ENCODE peak calls at places on chromosomes 3 and 15, in four cellular contexts. One of them, this sample, is unnamed.
A peak's percentile ranks its signal among the peaks of the same experiment; 100 is the strongest.

GRCh38 chr3:190375250-190375649 is 12.7 kb upstream of the CLDN16 start:
- DNase-seq in fibroblast of lung: no peak
- DNase-seq in stomach: no peak
- DNase-seq in GM06990: no peak
- DNase-seq in this sample: no peak

GRCh38 chr3:41216422-41216821 is 17.1 kb downstream of the CTNNB1 start:
- DNase-seq in fibroblast of lung: no peak
- DNase-seq in stomach: no peak
- DNase-seq in GM06990: no peak
- DNase-seq in this sample: no peak

GRCh38 chr3:103085465-103085864 is 650.6 kb downstream of the ZPLD1 start:
- DNase-seq in fibroblast of lung: no peak
- DNase-seq in stomach: no peak
- DNase-seq in GM06990: no peak
- DNase-seq in this sample: no peak

GRCh38 chr3:151859905-151860304 is 13.5 kb upstream of the SUCNR1 start:
- DNase-seq in fibroblast of lung: no peak
- DNase-seq in stomach: no peak
- DNase-seq in GM06990: no peak
- DNase-seq in this sample: no peak

GRCh38 chr15:29656636-29657475 is 165.4 kb downstream of the TJP1 start:
- DNase-seq in fibroblast of lung: no peak
- DNase-seq in stomach: no peak
- DNase-seq in GM06990: no peak
- DNase-seq in this sample: no peak

GRCh38 chr15:101530224-101530958 is 40.9 kb upstream of the PCSK6 start:
- DNase-seq in fibroblast of lung: no peak
- DNase-seq in stomach: no peak
- DNase-seq in GM06990: no peak
- DNase-seq in this sample: no peak

GRCh38 chr15:52071570-52071969 is 41.0 kb downstream of the BCL2L10 start:
- DNase-seq in fibroblast of lung: no peak
- DNase-seq in stomach: peak; percentile 71
- DNase-seq in GM06990: no peak
- DNase-seq in this sample: no peak

GRCh38 chr3:167350245-167350862 is 29.7 kb downstream of the ZBBX start:
- DNase-seq in fibroblast of lung: peak; percentile 15
- DNase-seq in stomach: no peak
- DNase-seq in GM06990: peak; percentile 2
- DNase-seq in this sample: peak; percentile 2

GRCh38 chr3:151452814-151453213 is 8.0 kb downstream of the IGSF10 start:
- DNase-seq in fibroblast of lung: no peak
- DNase-seq in stomach: no peak
- DNase-seq in GM06990: no peak
- DNase-seq in this sample: no peak

GRCh38 chr15:80932989-80933388 is 56.6 kb downstream of the MESD start:
- DNase-seq in fibroblast of lung: peak; percentile 93
- DNase-seq in stomach: no peak
- DNase-seq in GM06990: no peak
- DNase-seq in this sample: no peak

GRCh38 chr3:194989251-194989650 is 281.7 kb downstream of the XXYLT1 start:
- DNase-seq in fibroblast of lung: no peak
- DNase-seq in stomach: no peak
- DNase-seq in GM06990: no peak
- DNase-seq in this sample: no peak

GRCh38 chr3:134869153-134869726 is 74.2 kb downstream of the EPHB1 start:
- DNase-seq in fibroblast of lung: no peak
- DNase-seq in stomach: no peak
- DNase-seq in GM06990: no peak
- DNase-seq in this sample: no peak

GRCh38 chr3:169618894-169619792 is 44.4 kb downstream of the MECOM start:
- DNase-seq in fibroblast of lung: no peak
- DNase-seq in stomach: no peak
- DNase-seq in GM06990: no peak
- DNase-seq in this sample: no peak

GRCh38 chr15:39438260-39438659 is 142.6 kb upstream of the THBS1 start:
- DNase-seq in fibroblast of lung: no peak
- DNase-seq in stomach: no peak
- DNase-seq in GM06990: no peak
- DNase-seq in this sample: no peak

GRCh38 chr3:185089343-185089742 is 63.5 kb downstream of the C3orf70 start:
- DNase-seq in fibroblast of lung: no peak
- DNase-seq in stomach: no peak
- DNase-seq in GM06990: no peak
- DNase-seq in this sample: no peak

GRCh38 chr3:15007681-15008141 is 57.4 kb downstream of the MRPS25 start:
- DNase-seq in fibroblast of lung: peak; percentile 88
- DNase-seq in stomach: no peak
- DNase-seq in GM06990: no peak
- DNase-seq in this sample: no peak

GRCh38 chr3:195388380-195388779 is 54.4 kb downstream of the ACAP2 start:
- DNase-seq in fibroblast of lung: no peak
- DNase-seq in stomach: no peak
- DNase-seq in GM06990: no peak
- DNase-seq in this sample: no peak

GRCh38 chr15:79007066-79007465 is 62.2 kb upstream of the CTSH start:
- DNase-seq in fibroblast of lung: peak; percentile 58
- DNase-seq in stomach: peak; percentile 63
- DNase-seq in GM06990: no peak
- DNase-seq in this sample: no peak

GRCh38 chr3:37700849-37701248 is 160.8 kb upstream of the CTDSPL start:
- DNase-seq in fibroblast of lung: no peak
- DNase-seq in stomach: no peak
- DNase-seq in GM06990: no peak
- DNase-seq in this sample: no peak

GRCh38 chr15:62964251-62964650 is 78.3 kb upstream of the TPM1 start:
- DNase-seq in fibroblast of lung: peak; percentile 30
- DNase-seq in stomach: no peak
- DNase-seq in GM06990: no peak
- DNase-seq in this sample: no peak

GRCh38 chr3:195204360-195205166 is 66.4 kb downstream of the XXYLT1 start:
- DNase-seq in fibroblast of lung: peak; percentile 88
- DNase-seq in stomach: peak; percentile 24
- DNase-seq in GM06990: peak; percentile 33
- DNase-seq in this sample: no peak

GRCh38 chr3:127857270-127857801 is 35.0 kb upstream of the MGLL start:
- DNase-seq in fibroblast of lung: peak; percentile 27
- DNase-seq in stomach: no peak
- DNase-seq in GM06990: no peak
- DNase-seq in this sample: peak; percentile 52

GRCh38 chr3:111547645-111548044 is 5.6 kb downstream of the CD96 start:
- DNase-seq in fibroblast of lung: no peak
- DNase-seq in stomach: no peak
- DNase-seq in GM06990: peak; percentile 35
- DNase-seq in this sample: peak; percentile 34

GRCh38 chr3:13142552-13143380 is 69.5 kb upstream of the IQSEC1 start:
- DNase-seq in fibroblast of lung: no peak
- DNase-seq in stomach: no peak
- DNase-seq in GM06990: no peak
- DNase-seq in this sample: no peak

GRCh38 chr15:46815765-46816164 is 901.5 kb upstream of the SEMA6D start:
- DNase-seq in fibroblast of lung: no peak
- DNase-seq in stomach: peak; percentile 26
- DNase-seq in GM06990: no peak
- DNase-seq in this sample: no peak

DNA sequence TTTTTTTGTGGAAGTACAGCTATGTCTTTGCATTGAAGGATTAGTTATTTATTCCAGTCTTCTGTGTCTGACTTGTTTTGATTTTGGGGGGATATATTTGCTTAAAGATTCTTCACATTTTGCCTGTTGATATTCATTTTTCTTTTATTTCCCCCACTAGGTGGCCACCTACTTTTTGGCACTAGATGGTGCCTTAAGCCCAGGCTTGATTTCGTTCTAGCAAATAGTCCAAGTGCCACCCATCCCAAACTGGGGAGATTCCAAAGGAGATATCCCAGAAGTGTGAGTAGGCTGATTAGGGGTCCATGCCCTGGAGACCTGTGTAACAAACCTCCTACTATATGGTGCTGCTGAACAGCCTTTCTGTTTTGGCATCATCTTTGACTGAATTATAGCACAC is 80.0 kb upstream of the SPATA16 start:
- DNase-seq in fibroblast of lung: peak; percentile 2
- DNase-seq in stomach: no peak
- DNase-seq in GM06990: no peak
- DNase-seq in this sample: no peak
- TF ChIP-seq CTCF in fibroblast of lung: peak; percentile 28
- TF ChIP-seq CTCF in stomach: no peak
- TF ChIP-seq CTCF in GM06990: peak; percentile 36
- TF ChIP-seq CTCF in this sample: peak; percentile 32

GRCh38 chr15:99371180-99372103 is 120.2 kb downstream of the LRRC28 start:
- DNase-seq in fibroblast of lung: peak; percentile 30
- DNase-seq in stomach: no peak
- DNase-seq in GM06990: peak; percentile 29
- DNase-seq in this sample: peak; percentile 44
- TF ChIP-seq CTCF in fibroblast of lung: no peak
- TF ChIP-seq CTCF in stomach: no peak
- TF ChIP-seq CTCF in GM06990: peak; percentile 42
- TF ChIP-seq CTCF in this sample: peak; percentile 45

GRCh38 chr3:54536450-54536849 is 391.4 kb downstream of the LRTM1 start:
- DNase-seq in fibroblast of lung: no peak
- DNase-seq in stomach: no peak
- DNase-seq in GM06990: no peak
- DNase-seq in this sample: no peak

GRCh38 chr3:54531741-54532140 is 396.1 kb downstream of the LRTM1 start:
- DNase-seq in fibroblast of lung: no peak
- DNase-seq in stomach: no peak
- DNase-seq in GM06990: no peak
- DNase-seq in this sample: no peak

GRCh38 chr3:54535619-54536018 is 392.2 kb downstream of the LRTM1 start:
- DNase-seq in fibroblast of lung: no peak
- DNase-seq in stomach: no peak
- DNase-seq in GM06990: no peak
- DNase-seq in this sample: no peak

GRCh38 chr3:54537506-54537905 is 390.4 kb downstream of the LRTM1 start:
- DNase-seq in fibroblast of lung: no peak
- DNase-seq in stomach: no peak
- DNase-seq in GM06990: no peak
- DNase-seq in this sample: no peak

DNA sequence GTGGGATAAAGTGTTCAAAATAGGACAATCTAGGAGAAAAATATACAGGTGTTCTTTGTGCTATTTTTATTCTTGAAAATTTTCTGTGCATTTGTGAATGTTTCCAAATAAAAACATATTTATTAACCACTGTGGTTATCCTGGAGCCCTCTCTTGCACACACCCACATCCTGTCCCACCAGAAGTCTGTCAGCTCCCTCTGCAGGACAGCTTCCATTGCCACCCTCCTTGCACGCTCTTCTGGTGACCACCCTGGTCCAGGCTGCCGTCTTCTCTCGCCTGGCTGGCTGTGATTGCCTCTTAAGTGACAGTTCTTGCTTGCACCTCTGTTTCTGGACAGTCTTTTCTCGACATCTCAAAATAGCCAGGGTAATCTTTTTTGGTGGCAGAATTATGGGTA is 394.0 kb downstream of the LRTM1 start:
- DNase-seq in fibroblast of lung: no peak
- DNase-seq in stomach: no peak
- DNase-seq in GM06990: no peak
- DNase-seq in this sample: no peak
- TF ChIP-seq CTCF in fibroblast of lung: no peak
- TF ChIP-seq CTCF in stomach: no peak
- TF ChIP-seq CTCF in GM06990: peak; percentile 18
- TF ChIP-seq CTCF in this sample: no peak

GRCh38 chr3:142888099-142888483 is 792 bp downstream of the PCOLCE2 start:
- DNase-seq in fibroblast of lung: peak; percentile 38
- DNase-seq in stomach: no peak
- DNase-seq in GM06990: no peak
- DNase-seq in this sample: peak; percentile 39
- TF ChIP-seq CTCF in fibroblast of lung: no peak
- TF ChIP-seq CTCF in stomach: no peak
- TF ChIP-seq CTCF in GM06990: no peak
- TF ChIP-seq CTCF in this sample: no peak

DNA sequence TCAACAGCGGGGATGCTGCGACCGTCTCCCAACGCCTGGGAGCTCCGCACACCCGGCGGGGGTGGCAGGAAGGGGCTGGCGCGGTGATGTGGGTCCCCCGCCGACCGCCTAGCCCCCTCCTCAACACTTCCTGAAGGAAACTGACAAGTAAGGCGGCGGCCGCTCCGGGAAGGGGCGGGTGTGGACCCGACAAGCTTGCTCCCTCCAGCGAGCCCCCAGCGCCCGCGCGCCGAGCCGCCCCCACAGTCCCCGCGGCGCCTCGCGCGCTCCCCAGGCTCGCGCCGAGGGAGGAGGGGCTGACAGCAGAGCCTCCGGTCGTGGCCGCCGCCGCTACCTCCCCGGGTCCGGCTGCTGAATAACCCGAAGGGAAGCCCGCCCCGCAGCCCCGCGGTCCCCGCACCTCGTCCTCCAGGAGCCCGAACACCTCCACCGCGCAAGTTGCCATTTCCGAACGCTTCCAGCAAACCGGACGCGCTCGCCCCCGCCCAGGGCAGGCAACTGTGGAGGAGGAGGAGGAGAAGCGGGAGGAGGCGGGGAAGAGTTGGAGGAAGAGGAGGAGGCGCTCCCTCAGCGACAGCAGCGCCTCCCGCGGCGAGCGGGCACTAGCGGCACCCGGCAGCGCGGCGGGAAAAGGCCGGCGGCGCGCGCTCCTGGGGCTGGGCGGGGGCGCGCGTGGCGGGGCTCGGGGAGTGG is at the start of gene NEDD4:
- DNase-seq in fibroblast of lung: peak; percentile 84
- DNase-seq in stomach: peak; percentile 79
- DNase-seq in GM06990: peak; percentile 84
- DNase-seq in this sample: peak; percentile 92
- TF ChIP-seq CTCF in fibroblast of lung: peak; percentile 42
- TF ChIP-seq CTCF in stomach: peak; percentile 22
- TF ChIP-seq CTCF in GM06990: peak; percentile 61
- TF ChIP-seq CTCF in this sample: peak; percentile 73

This sample was measured in GM13977.